ENCODE peak calls at places on chromosomes 5 and 9, in ten cellular contexts. One of them, this sample, is unnamed.

GRCh38 chr5:2262620-2263019 is 379.9 kb upstream of the IRX4 start:
- DNase-seq in tibial nerve: no peak
- DNase-seq in Calu3: no peak
- DNase-seq in cardiac fibroblast: no peak
- DNase-seq in ascending aorta: no peak
- DNase-seq in PC-3: no peak
- DNase-seq in body of pancreas: no peak
- DNase-seq in cardiac muscle cell: no peak
- DNase-seq in mesothelial cell of epicardium: no peak
- DNase-seq in endothelial cell: no peak
- DNase-seq in this sample: no peak

GRCh38 chr5:73825736-73826135 is 199.7 kb downstream of the ARHGEF28 start:
- DNase-seq in mesothelial cell of epicardium: no peak
- DNase-seq in cardiac muscle cell: no peak
- DNase-seq in body of pancreas: no peak
- DNase-seq in tibial nerve: no peak
- DNase-seq in PC-3: no peak
- DNase-seq in cardiac fibroblast: peak; percentile 39
- DNase-seq in Calu3: no peak
- DNase-seq in endothelial cell: no peak
- DNase-seq in ascending aorta: no peak
- DNase-seq in this sample: no peak

GRCh38 chr5:160071521-160072299 is 47.5 kb downstream of the PWWP2A start:
- DNase-seq in cardiac fibroblast: peak; percentile 39
- DNase-seq in PC-3: no peak
- DNase-seq in Calu3: no peak
- DNase-seq in mesothelial cell of epicardium: no peak
- DNase-seq in body of pancreas: no peak
- DNase-seq in endothelial cell: peak; percentile 57
- DNase-seq in tibial nerve: no peak
- DNase-seq in ascending aorta: no peak
- DNase-seq in cardiac muscle cell: peak; percentile 80
- DNase-seq in this sample: no peak

GRCh38 chr5:122300968-122301367 is 11.1 kb upstream of the SNCAIP start:
- DNase-seq in cardiac muscle cell: no peak
- DNase-seq in endothelial cell: no peak
- DNase-seq in mesothelial cell of epicardium: no peak
- DNase-seq in body of pancreas: no peak
- DNase-seq in Calu3: no peak
- DNase-seq in tibial nerve: no peak
- DNase-seq in cardiac fibroblast: no peak
- DNase-seq in ascending aorta: no peak
- DNase-seq in PC-3: no peak
- DNase-seq in this sample: no peak

GRCh38 chr5:83817591-83817990 is 96.9 kb upstream of the HAPLN1 start:
- DNase-seq in mesothelial cell of epicardium: no peak
- DNase-seq in cardiac fibroblast: no peak
- DNase-seq in tibial nerve: no peak
- DNase-seq in body of pancreas: no peak
- DNase-seq in PC-3: no peak
- DNase-seq in ascending aorta: no peak
- DNase-seq in cardiac muscle cell: no peak
- DNase-seq in Calu3: no peak
- DNase-seq in endothelial cell: no peak
- DNase-seq in this sample: no peak

GRCh38 chr5:172003750-172004149 is 2.7 kb downstream of the FBXW11 start:
- DNase-seq in mesothelial cell of epicardium: no peak
- DNase-seq in body of pancreas: no peak
- DNase-seq in Calu3: no peak
- DNase-seq in ascending aorta: no peak
- DNase-seq in PC-3: peak; percentile 54
- DNase-seq in cardiac muscle cell: peak; percentile 40
- DNase-seq in cardiac fibroblast: no peak
- DNase-seq in endothelial cell: no peak
- DNase-seq in tibial nerve: no peak
- DNase-seq in this sample: no peak

GRCh38 chr5:8429778-8430758 is 561.1 kb downstream of the MTRR start:
- DNase-seq in cardiac muscle cell: no peak
- DNase-seq in Calu3: no peak
- DNase-seq in body of pancreas: no peak
- DNase-seq in cardiac fibroblast: no peak
- DNase-seq in endothelial cell: no peak
- DNase-seq in PC-3: no peak
- DNase-seq in ascending aorta: no peak
- DNase-seq in mesothelial cell of epicardium: no peak
- DNase-seq in tibial nerve: no peak
- DNase-seq in this sample: no peak

GRCh38 chr5:9545959-9546851 is at the start of gene SEMA5A:
- DNase-seq in mesothelial cell of epicardium: peak; percentile 78
- DNase-seq in endothelial cell: peak; percentile 61
- DNase-seq in ascending aorta: no peak
- DNase-seq in cardiac fibroblast: peak; percentile 68
- DNase-seq in cardiac muscle cell: peak; percentile 78
- DNase-seq in tibial nerve: peak; percentile 59
- DNase-seq in Calu3: no peak
- DNase-seq in body of pancreas: peak; percentile 87
- DNase-seq in PC-3: peak; percentile 69
- DNase-seq in this sample: peak; percentile 76

GRCh38 chr9:125296843-125297372 is 35.3 kb downstream of the GAPVD1 start:
- DNase-seq in cardiac muscle cell: no peak
- DNase-seq in mesothelial cell of epicardium: no peak
- DNase-seq in PC-3: peak; percentile 86
- DNase-seq in body of pancreas: peak; percentile 61
- DNase-seq in endothelial cell: no peak
- DNase-seq in cardiac fibroblast: no peak
- DNase-seq in tibial nerve: no peak
- DNase-seq in ascending aorta: no peak
- DNase-seq in Calu3: peak; percentile 53
- DNase-seq in this sample: no peak

GRCh38 chr9:121156263-121156731 is 45.4 kb downstream of the RAB14 start:
- DNase-seq in ascending aorta: no peak
- DNase-seq in PC-3: peak; percentile 65
- DNase-seq in body of pancreas: no peak
- DNase-seq in tibial nerve: no peak
- DNase-seq in mesothelial cell of epicardium: no peak
- DNase-seq in endothelial cell: no peak
- DNase-seq in Calu3: no peak
- DNase-seq in cardiac fibroblast: peak; percentile 78
- DNase-seq in cardiac muscle cell: peak; percentile 82
- DNase-seq in this sample: peak; percentile 92

GRCh38 chr5:173781826-173782670 is 106.1 kb upstream of the CPEB4 start:
- DNase-seq in cardiac muscle cell: peak; percentile 93
- DNase-seq in ascending aorta: peak; percentile 78
- DNase-seq in tibial nerve: peak; percentile 60
- DNase-seq in PC-3: peak; percentile 75
- DNase-seq in endothelial cell: no peak
- DNase-seq in Calu3: peak; percentile 64
- DNase-seq in body of pancreas: peak; percentile 64
- DNase-seq in cardiac fibroblast: peak; percentile 97
- DNase-seq in mesothelial cell of epicardium: no peak
- DNase-seq in this sample: peak; percentile 90

GRCh38 chr5:147101654-147102053 is 133.2 kb upstream of the STK32A start:
- DNase-seq in ascending aorta: no peak
- DNase-seq in endothelial cell: no peak
- DNase-seq in PC-3: no peak
- DNase-seq in body of pancreas: no peak
- DNase-seq in Calu3: no peak
- DNase-seq in cardiac muscle cell: no peak
- DNase-seq in tibial nerve: no peak
- DNase-seq in mesothelial cell of epicardium: no peak
- DNase-seq in cardiac fibroblast: no peak
- DNase-seq in this sample: peak; percentile 21

GRCh38 chr9:136128436-136128835 is 9.8 kb upstream of the TMEM250 start:
- DNase-seq in cardiac fibroblast: no peak
- DNase-seq in PC-3: no peak
- DNase-seq in Calu3: no peak
- DNase-seq in cardiac muscle cell: no peak
- DNase-seq in tibial nerve: no peak
- DNase-seq in ascending aorta: no peak
- DNase-seq in body of pancreas: no peak
- DNase-seq in mesothelial cell of epicardium: no peak
- DNase-seq in endothelial cell: no peak
- DNase-seq in this sample: no peak

GRCh38 chr9:110573305-110573704 is 6.2 kb downstream of the SVEP1 start:
- DNase-seq in cardiac fibroblast: no peak
- DNase-seq in ascending aorta: no peak
- DNase-seq in PC-3: no peak
- DNase-seq in mesothelial cell of epicardium: no peak
- DNase-seq in Calu3: no peak
- DNase-seq in tibial nerve: no peak
- DNase-seq in endothelial cell: no peak
- DNase-seq in body of pancreas: no peak
- DNase-seq in cardiac muscle cell: no peak
- DNase-seq in this sample: no peak

GRCh38 chr9:131237931-131238401 is 38.3 kb downstream of the FAM78A start:
- DNase-seq in ascending aorta: peak; percentile 42
- DNase-seq in mesothelial cell of epicardium: no peak
- DNase-seq in cardiac muscle cell: peak; percentile 87
- DNase-seq in body of pancreas: peak; percentile 69
- DNase-seq in PC-3: peak; percentile 8
- DNase-seq in cardiac fibroblast: peak; percentile 80
- DNase-seq in endothelial cell: peak; percentile 34
- DNase-seq in tibial nerve: peak; percentile 40
- DNase-seq in Calu3: no peak
- DNase-seq in this sample: peak; percentile 60

GRCh38 chr9:16023466-16023865 is 470.6 kb downstream of the CCDC171 start:
- DNase-seq in Calu3: no peak
- DNase-seq in cardiac muscle cell: no peak
- DNase-seq in mesothelial cell of epicardium: no peak
- DNase-seq in tibial nerve: no peak
- DNase-seq in ascending aorta: no peak
- DNase-seq in endothelial cell: no peak
- DNase-seq in body of pancreas: no peak
- DNase-seq in PC-3: peak; percentile 79
- DNase-seq in cardiac fibroblast: peak; percentile 91
- DNase-seq in this sample: no peak

GRCh38 chr9:20197976-20198685 is 409.3 kb upstream of the SLC24A2 start:
- DNase-seq in mesothelial cell of epicardium: no peak
- DNase-seq in tibial nerve: no peak
- DNase-seq in cardiac muscle cell: no peak
- DNase-seq in cardiac fibroblast: peak; percentile 25
- DNase-seq in endothelial cell: no peak
- DNase-seq in body of pancreas: peak; percentile 31
- DNase-seq in PC-3: peak; percentile 65
- DNase-seq in ascending aorta: no peak
- DNase-seq in Calu3: no peak
- DNase-seq in this sample: peak; percentile 86

GRCh38 chr5:155729684-155730059 is 597.3 kb upstream of the SGCD start:
- DNase-seq in tibial nerve: no peak
- DNase-seq in cardiac fibroblast: no peak
- DNase-seq in mesothelial cell of epicardium: peak; percentile 43
- DNase-seq in endothelial cell: peak; percentile 16
- DNase-seq in PC-3: no peak
- DNase-seq in Calu3: no peak
- DNase-seq in body of pancreas: peak; percentile 34
- DNase-seq in cardiac muscle cell: peak; percentile 2
- DNase-seq in ascending aorta: no peak
- DNase-seq in this sample: no peak

GRCh38 chr5:176647030-176647869 is at the start of gene TSPAN17:
- DNase-seq in cardiac muscle cell: peak; percentile 99
- DNase-seq in PC-3: peak; percentile 99
- DNase-seq in ascending aorta: peak; percentile 98
- DNase-seq in Calu3: peak; percentile 100
- DNase-seq in mesothelial cell of epicardium: peak; percentile 100
- DNase-seq in endothelial cell: peak; percentile 100
- DNase-seq in cardiac fibroblast: peak; percentile 99
- DNase-seq in tibial nerve: peak; percentile 100
- DNase-seq in body of pancreas: peak; percentile 100
- DNase-seq in this sample: peak; percentile 99
- TF ChIP-seq CTCF in cardiac muscle cell: peak; percentile 40
- TF ChIP-seq CTCF in PC-3: peak; percentile 51
- TF ChIP-seq CTCF in ascending aorta: no peak
- TF ChIP-seq CTCF in Calu3: no peak
- TF ChIP-seq CTCF in mesothelial cell of epicardium: no peak
- TF ChIP-seq CTCF in endothelial cell: no peak
- TF ChIP-seq CTCF in cardiac fibroblast: no peak
- TF ChIP-seq CTCF in tibial nerve: no peak
- TF ChIP-seq CTCF in body of pancreas: no peak
- TF ChIP-seq CTCF in this sample: no peak

DNA sequence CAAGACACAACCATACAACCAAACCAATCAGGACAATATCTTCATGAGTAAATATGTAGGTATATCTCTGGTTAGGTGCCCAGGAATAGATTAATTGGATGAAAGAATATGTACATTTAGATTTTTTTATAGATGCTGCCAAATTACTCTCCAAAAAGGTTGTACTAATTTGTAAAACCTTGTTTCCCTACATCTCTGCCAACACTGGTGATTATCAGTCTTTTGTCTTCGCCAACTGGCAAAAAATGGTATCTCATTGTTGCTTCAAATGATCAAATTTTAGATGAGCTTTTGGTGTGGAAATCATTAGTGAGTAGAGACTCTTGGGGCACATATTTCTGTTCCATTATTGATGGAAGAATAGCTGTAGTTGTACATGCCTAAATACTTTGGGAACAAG is 90.7 kb upstream of the ELL2 start:
- DNase-seq in tibial nerve: no peak
- DNase-seq in cardiac fibroblast: no peak
- DNase-seq in body of pancreas: no peak
- DNase-seq in cardiac muscle cell: no peak
- DNase-seq in ascending aorta: no peak
- DNase-seq in mesothelial cell of epicardium: no peak
- DNase-seq in endothelial cell: no peak
- DNase-seq in PC-3: no peak
- DNase-seq in Calu3: no peak
- DNase-seq in this sample: no peak
- TF ChIP-seq CTCF in tibial nerve: no peak
- TF ChIP-seq CTCF in cardiac fibroblast: no peak
- TF ChIP-seq CTCF in body of pancreas: no peak
- TF ChIP-seq CTCF in cardiac muscle cell: no peak
- TF ChIP-seq CTCF in ascending aorta: no peak
- TF ChIP-seq CTCF in mesothelial cell of epicardium: no peak
- TF ChIP-seq CTCF in endothelial cell: no peak
- TF ChIP-seq CTCF in PC-3: no peak
- TF ChIP-seq CTCF in Calu3: no peak
- TF ChIP-seq CTCF in this sample: no peak

GRCh38 chr5:148641735-148642134 is 12.6 kb downstream of the HTR4 start:
- DNase-seq in endothelial cell: no peak
- DNase-seq in cardiac fibroblast: no peak
- DNase-seq in cardiac muscle cell: no peak
- DNase-seq in mesothelial cell of epicardium: no peak
- DNase-seq in PC-3: no peak
- DNase-seq in ascending aorta: no peak
- DNase-seq in tibial nerve: no peak
- DNase-seq in Calu3: peak; percentile 20
- DNase-seq in body of pancreas: no peak
- DNase-seq in this sample: no peak
- TF ChIP-seq CTCF in endothelial cell: no peak
- TF ChIP-seq CTCF in cardiac fibroblast: no peak
- TF ChIP-seq CTCF in cardiac muscle cell: no peak
- TF ChIP-seq CTCF in mesothelial cell of epicardium: no peak
- TF ChIP-seq CTCF in PC-3: no peak
- TF ChIP-seq CTCF in ascending aorta: no peak
- TF ChIP-seq CTCF in tibial nerve: no peak
- TF ChIP-seq CTCF in Calu3: no peak
- TF ChIP-seq CTCF in body of pancreas: no peak
- TF ChIP-seq CTCF in this sample: no peak

DNA sequence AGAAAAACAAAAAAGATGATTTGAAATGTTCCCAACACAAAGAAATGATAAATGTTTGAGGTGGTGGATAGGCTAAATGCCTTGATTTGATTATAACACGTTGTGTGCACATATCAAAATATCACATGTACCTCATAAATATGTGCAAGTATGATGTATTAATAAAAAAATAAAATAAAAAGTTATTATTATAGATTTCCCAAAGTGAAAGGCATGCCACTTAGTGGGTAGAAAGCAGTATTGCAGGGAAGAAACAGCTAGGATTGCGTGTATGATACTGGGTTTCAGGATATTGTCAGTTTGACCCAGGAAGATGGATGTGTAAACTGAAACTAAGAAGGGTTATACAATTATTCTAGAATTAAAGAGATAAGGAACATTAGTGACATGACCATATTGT is 3.6 kb upstream of the TMEM38B start:
- DNase-seq in ascending aorta: no peak
- DNase-seq in tibial nerve: no peak
- DNase-seq in body of pancreas: no peak
- DNase-seq in mesothelial cell of epicardium: no peak
- DNase-seq in cardiac muscle cell: peak; percentile 23
- DNase-seq in Calu3: no peak
- DNase-seq in PC-3: peak; percentile 27
- DNase-seq in cardiac fibroblast: peak; percentile 42
- DNase-seq in endothelial cell: no peak
- DNase-seq in this sample: peak; percentile 28
- TF ChIP-seq CTCF in ascending aorta: peak; percentile 14
- TF ChIP-seq CTCF in tibial nerve: peak; percentile 22
- TF ChIP-seq CTCF in body of pancreas: peak; percentile 17
- TF ChIP-seq CTCF in mesothelial cell of epicardium: peak; percentile 44
- TF ChIP-seq CTCF in cardiac muscle cell: peak; percentile 65
- TF ChIP-seq CTCF in Calu3: no peak
- TF ChIP-seq CTCF in PC-3: peak; percentile 35
- TF ChIP-seq CTCF in cardiac fibroblast: peak; percentile 65
- TF ChIP-seq CTCF in endothelial cell: peak; percentile 58
- TF ChIP-seq CTCF in this sample: peak; percentile 65

This sample was measured in epithelial cell of esophagus.